ENCODE peak calls at places on chromosomes 2 and 18, in four cellular contexts. I, Q, T and O are unnamed samples.

GRCh38 chr2:25062461-25062860 is 20.6 kb downstream of the EFR3B start:
- DNase-seq in I (no peak), Q (no peak), T (no peak), O (no peak)

GRCh38 chr2:26861610-26862224 is 13.8 kb downstream of the DPYSL5 start:
- DNase-seq in I (no peak), Q (no peak), T (no peak), O (no peak)

GRCh38 chr2:237441605-237442004 is 27.6 kb upstream of the COL6A3 start:
- DNase-seq in I (no peak), Q (no peak), T (peak), O (no peak)

GRCh38 chr2:234366891-234367290 is 130.0 kb downstream of the ARL4C start:
- DNase-seq in I (no peak), Q (no peak), T (peak), O (no peak)

GRCh38 chr2:234950730-234951385 is 959 bp upstream of the SH3BP4 start:
- DNase-seq in I (peak), Q (no peak), T (no peak), O (peak)

GRCh38 chr2:99637157-99637697 is 147.4 kb upstream of the REV1 start:
- DNase-seq in I (no peak), Q (no peak), T (no peak), O (no peak)

GRCh38 chr2:55009277-55010055 is 40.8 kb downstream of the RTN4 start:
- DNase-seq in I (no peak), Q (no peak), T (no peak), O (no peak)

GRCh38 chr2:98701230-98701629 is 29.7 kb downstream of the MGAT4A start:
- DNase-seq in I (no peak), Q (no peak), T (peak), O (no peak)

GRCh38 chr2:27754831-27755230 is 16.7 kb upstream of the MRPL33 start:
- DNase-seq in I (no peak), Q (no peak), T (no peak), O (no peak)

GRCh38 chr2:148020036-148020357 is 540 bp downstream of the ORC4 start:
- DNase-seq in I (no peak), Q (no peak), T (no peak), O (no peak)

GRCh38 chr2:72982219-72982618 is 64.9 kb downstream of the EMX1 start:
- DNase-seq in I (no peak), Q (no peak), T (no peak), O (no peak)

GRCh38 chr18:1805526-1805925 is 765.8 kb downstream of the METTL4 start:
- DNase-seq in I (no peak), Q (no peak), T (peak), O (no peak)
- H3K4me3 ChIP-seq in I (no peak), Q (no peak), T (no peak), O (no peak)

DNA sequence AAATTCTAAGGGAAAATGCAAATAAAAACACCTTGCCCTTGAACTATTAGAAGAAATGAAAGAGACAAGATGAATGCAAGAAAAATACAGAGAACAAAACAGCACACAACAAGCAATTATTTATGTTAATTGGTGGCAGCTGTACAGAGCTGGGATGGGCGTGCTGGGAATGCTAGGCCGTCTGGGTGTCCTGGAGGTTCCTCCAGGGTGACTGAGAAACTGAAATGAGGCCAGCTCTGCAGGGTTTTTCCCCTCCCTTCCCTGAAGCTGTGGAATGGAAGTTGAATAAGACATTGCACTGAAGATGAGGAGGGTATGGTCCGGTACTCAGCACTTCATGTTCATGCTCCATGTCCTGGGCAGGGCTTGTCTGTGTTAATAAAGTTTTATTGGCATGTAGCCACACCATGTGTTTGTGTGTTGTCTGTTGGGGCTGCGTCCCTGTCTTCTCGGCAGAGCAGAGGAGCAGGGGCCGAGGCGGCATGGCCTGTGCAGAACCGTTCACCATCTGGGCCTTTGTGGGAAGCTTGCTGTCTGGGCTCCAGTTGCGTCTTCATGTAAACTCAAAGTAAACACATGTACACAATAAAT is 153.9 kb downstream of the LDLRAD4 start:
- DNase-seq in I (no peak), Q (no peak), T (no peak), O (no peak)
- H3K4me3 ChIP-seq in I (no peak), Q (no peak), T (no peak), O (no peak)

DNA sequence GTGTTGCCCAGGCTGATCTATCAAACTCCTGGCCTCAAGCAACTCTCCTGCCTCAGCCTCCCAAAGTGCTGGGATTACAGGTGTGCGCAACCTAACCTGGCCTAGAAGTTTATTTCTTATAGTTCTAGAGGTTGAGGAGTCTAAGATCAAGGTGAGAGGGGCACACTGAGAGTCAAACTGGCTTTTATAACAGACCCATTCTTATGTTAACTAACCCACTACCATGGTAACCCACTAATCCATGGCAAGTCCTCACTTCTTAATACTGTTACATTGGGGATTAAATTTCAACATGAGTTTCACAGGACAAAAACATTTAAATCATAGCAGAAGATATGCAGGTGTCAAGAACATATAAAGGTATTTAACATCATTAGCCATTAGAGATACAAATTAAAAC is 50.6 kb downstream of the MDH1 start:
- DNase-seq in I (no peak), Q (no peak), T (no peak), O (no peak)
- H3K4me3 ChIP-seq in I (no peak), Q (no peak), T (no peak), O (no peak)

GRCh38 chr2:134137182-134137595 is 116.7 kb upstream of the MGAT5 start:
- DNase-seq in I (no peak), Q (no peak), T (peak), O (no peak)
- H3K4me3 ChIP-seq in I (peak), Q (peak), T (no peak), O (no peak)

DNA sequence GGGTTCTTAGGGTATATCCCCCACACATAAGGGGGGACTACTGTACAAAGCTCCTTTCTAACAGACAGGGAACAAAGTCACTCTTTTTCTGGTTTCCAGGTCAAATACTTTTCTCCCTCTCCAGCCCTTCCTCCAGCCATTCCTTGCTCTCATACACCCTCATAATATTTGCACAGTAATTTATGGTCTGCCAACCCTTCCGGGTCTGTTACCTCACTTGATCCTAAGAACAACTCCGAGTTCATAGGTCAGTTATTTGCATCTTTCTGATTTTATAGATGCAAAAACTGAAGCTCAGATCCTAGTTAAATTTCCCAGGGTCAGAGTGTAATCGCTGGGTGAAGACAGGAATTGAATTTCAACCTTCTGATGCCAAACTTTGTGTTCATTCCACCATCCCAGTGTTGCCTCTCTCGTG is 14.8 kb upstream of the MATN3 start:
- DNase-seq in I (no peak), Q (no peak), T (no peak), O (no peak)
- H3K4me3 ChIP-seq in I (no peak), Q (no peak), T (no peak), O (no peak)

GRCh38 chr2:20496477-20496876 is 49.6 kb downstream of the RHOB start:
- DNase-seq in I (no peak), Q (no peak), T (peak), O (no peak)
- H3K4me3 ChIP-seq in I (no peak), Q (no peak), T (no peak), O (no peak)

GRCh38 chr2:52818958-52819357 is 948.6 kb upstream of the CHAC2 start:
- DNase-seq in I (no peak), Q (no peak), T (no peak), O (no peak)

GRCh38 chr2:52821631-52822030 is 946.0 kb upstream of the CHAC2 start:
- DNase-seq in I (no peak), Q (no peak), T (peak), O (no peak)
- H3K4me3 ChIP-seq in I (no peak), Q (no peak), T (no peak), O (no peak)

DNA sequence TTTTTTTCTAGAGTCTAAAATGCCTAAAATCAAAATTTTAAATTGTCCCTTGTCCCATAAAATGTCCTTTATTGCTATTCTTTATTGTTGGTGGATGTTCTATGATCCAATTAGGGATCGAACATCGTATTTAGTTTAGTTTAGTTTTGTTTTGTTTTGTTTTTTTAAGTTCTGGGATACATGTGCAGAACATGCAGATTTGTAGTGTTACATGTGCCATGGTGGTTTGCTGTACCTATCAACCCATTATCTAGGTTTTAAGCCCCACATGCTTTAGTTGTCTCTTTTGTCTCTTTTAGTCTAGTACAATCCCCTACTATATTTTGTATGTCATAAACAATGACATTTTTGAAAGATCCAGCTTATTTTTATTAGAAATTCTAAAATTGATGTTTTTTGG is 8.8 kb upstream of the DSG1 start:
- DNase-seq in I (no peak), Q (no peak), T (no peak), O (no peak)
- H3K4me3 ChIP-seq in I (no peak), Q (no peak), T (no peak), O (no peak)

GRCh38 chr2:102848366-102848839 is 86.6 kb downstream of the TMEM182 start:
- DNase-seq in I (peak), Q (peak), T (peak), O (peak)
- H3K4me3 ChIP-seq in I (peak), Q (peak), T (no peak), O (peak)